ENCODE peak calls at places on chromosomes 6 and 20, in five cellular contexts. One of them, this sample, is unnamed.

GRCh38 chr20:56875052-56875663 is 246.1 kb downstream of the TFAP2C start:
- DNase-seq in GM23338: no peak
- DNase-seq in A549: peak; percentile 65
- DNase-seq in K562: no peak
- DNase-seq in HepG2: no peak
- DNase-seq in this sample: no peak

GRCh38 chr6:33288141-33288941 is 698 bp downstream of the WDR46 start:
- DNase-seq in HepG2: no peak
- DNase-seq in K562: no peak
- DNase-seq in GM23338: no peak
- DNase-seq in A549: no peak
- DNase-seq in this sample: no peak

GRCh38 chr20:62860391-62860923 is 1.2 kb downstream of the TCFL5 start:
- DNase-seq in K562: peak; percentile 25
- DNase-seq in GM23338: peak; percentile 32
- DNase-seq in HepG2: peak; percentile 39
- DNase-seq in A549: no peak
- DNase-seq in this sample: no peak

GRCh38 chr6:156718647-156719394 is 58.4 kb upstream of the ARID1B start:
- DNase-seq in K562: peak; percentile 81
- DNase-seq in A549: peak; percentile 40
- DNase-seq in GM23338: peak; percentile 13
- DNase-seq in HepG2: peak; percentile 26
- DNase-seq in this sample: no peak

GRCh38 chr6:44275749-44276648 is 5.7 kb downstream of the TMEM151B start:
- DNase-seq in K562: no peak
- DNase-seq in HepG2: no peak
- DNase-seq in GM23338: peak; percentile 72
- DNase-seq in A549: no peak
- DNase-seq in this sample: no peak

GRCh38 chr6:161079566-161080262 is 88.1 kb downstream of the MAP3K4 start:
- DNase-seq in K562: peak; percentile 31
- DNase-seq in A549: no peak
- DNase-seq in HepG2: no peak
- DNase-seq in GM23338: no peak
- DNase-seq in this sample: no peak

GRCh38 chr6:110864816-110865215 is 9.8 kb upstream of the AMD1 start:
- DNase-seq in A549: no peak
- DNase-seq in HepG2: peak; percentile 40
- DNase-seq in K562: no peak
- DNase-seq in GM23338: peak; percentile 46
- DNase-seq in this sample: no peak

GRCh38 chr6:31356216-31356945 is 598 bp downstream of the HLA-B start:
- DNase-seq in GM23338: peak; percentile 47
- DNase-seq in A549: no peak
- DNase-seq in K562: no peak
- DNase-seq in HepG2: no peak
- DNase-seq in this sample: no peak

GRCh38 chr6:121055572-121056163 is 278.6 kb downstream of the TBC1D32 start:
- DNase-seq in GM23338: peak; percentile 78
- DNase-seq in HepG2: peak; percentile 54
- DNase-seq in K562: peak; percentile 58
- DNase-seq in A549: peak; percentile 15
- DNase-seq in this sample: peak; percentile 4

GRCh38 chr6:128327890-128328289 is 192.5 kb downstream of the PTPRK start:
- DNase-seq in GM23338: peak; percentile 83
- DNase-seq in A549: no peak
- DNase-seq in K562: peak; percentile 7
- DNase-seq in HepG2: peak; percentile 37
- DNase-seq in this sample: no peak

GRCh38 chr6:90610671-90611542 is 24.0 kb upstream of the MAP3K7 start:
- DNase-seq in GM23338: peak; percentile 87
- DNase-seq in K562: peak; percentile 39
- DNase-seq in HepG2: no peak
- DNase-seq in A549: no peak
- DNase-seq in this sample: no peak

GRCh38 chr20:24289737-24290481 is 179.5 kb upstream of the SYNDIG1 start:
- DNase-seq in A549: no peak
- DNase-seq in K562: no peak
- DNase-seq in HepG2: no peak
- DNase-seq in GM23338: peak; percentile 33
- DNase-seq in this sample: no peak

GRCh38 chr6:113671440-113671839 is 185.7 kb upstream of the MARCKS start:
- DNase-seq in GM23338: no peak
- DNase-seq in K562: no peak
- DNase-seq in HepG2: no peak
- DNase-seq in A549: no peak
- DNase-seq in this sample: no peak

GRCh38 chr6:113674075-113674474 is 183.1 kb upstream of the MARCKS start:
- DNase-seq in GM23338: no peak
- DNase-seq in HepG2: no peak
- DNase-seq in A549: no peak
- DNase-seq in K562: no peak
- DNase-seq in this sample: no peak

GRCh38 chr6:113676057-113676456 is 181.1 kb upstream of the MARCKS start:
- DNase-seq in HepG2: no peak
- DNase-seq in GM23338: no peak
- DNase-seq in A549: no peak
- DNase-seq in K562: no peak
- DNase-seq in this sample: no peak

GRCh38 chr6:113669641-113670040 is 187.5 kb upstream of the MARCKS start:
- DNase-seq in A549: no peak
- DNase-seq in GM23338: no peak
- DNase-seq in K562: no peak
- DNase-seq in HepG2: no peak
- DNase-seq in this sample: no peak

DNA sequence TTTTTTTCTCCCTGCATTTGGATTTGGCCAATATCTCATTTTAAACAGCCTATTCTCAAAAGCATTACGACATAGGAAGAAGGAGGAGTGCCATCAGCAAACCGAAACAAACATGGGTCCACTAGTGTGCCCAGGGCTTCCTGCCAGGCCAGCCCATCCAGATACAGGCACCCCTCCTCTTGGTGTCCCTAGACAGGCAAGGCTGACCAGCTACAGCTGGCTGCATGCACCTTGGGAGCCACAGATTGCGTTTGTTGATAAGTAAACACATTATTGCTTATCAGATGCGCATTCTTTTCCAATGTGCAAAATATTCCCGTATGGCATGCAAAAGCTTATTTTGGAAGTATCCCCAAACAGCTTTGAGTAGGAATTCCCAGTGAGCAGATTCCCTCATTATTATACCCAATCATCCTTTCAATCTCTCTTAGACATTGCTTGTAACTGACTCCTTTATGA is 184.4 kb upstream of the MARCKS start:
- DNase-seq in GM23338: no peak
- DNase-seq in HepG2: peak; percentile 23
- DNase-seq in K562: no peak
- DNase-seq in A549: no peak
- DNase-seq in this sample: no peak
- TF ChIP-seq JUNB in GM23338: no peak
- TF ChIP-seq JUNB in HepG2: no peak
- TF ChIP-seq JUNB in K562: no peak
- TF ChIP-seq JUNB in A549: no peak
- TF ChIP-seq JUNB in this sample: no peak

GRCh38 chr6:75855047-75855446 is 106.0 kb downstream of the MYO6 start:
- DNase-seq in HepG2: peak; percentile 59
- DNase-seq in K562: peak; percentile 75
- DNase-seq in GM23338: peak; percentile 87
- DNase-seq in A549: peak; percentile 2
- DNase-seq in this sample: no peak
- TF ChIP-seq JUNB in HepG2: no peak
- TF ChIP-seq JUNB in K562: no peak
- TF ChIP-seq JUNB in GM23338: no peak
- TF ChIP-seq JUNB in A549: no peak
- TF ChIP-seq JUNB in this sample: no peak

DNA sequence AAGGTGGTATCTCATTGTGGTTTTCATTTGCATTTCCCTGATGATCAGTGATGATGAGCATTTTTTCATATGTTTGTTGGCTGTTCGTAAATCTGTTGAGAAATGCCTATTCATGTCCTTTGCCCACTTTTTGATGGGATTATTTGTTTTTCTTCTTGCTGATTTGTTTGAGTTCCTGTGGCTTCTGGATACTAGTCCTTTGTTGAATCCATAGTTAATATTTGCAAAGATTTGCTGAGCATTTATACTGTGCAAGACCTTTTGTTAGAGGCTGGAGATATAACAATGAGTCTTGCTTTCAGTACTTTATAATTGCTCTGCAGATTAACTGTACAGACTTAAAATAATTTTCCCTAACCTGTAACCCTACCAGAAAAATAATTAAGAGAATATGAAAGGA is 35.6 kb downstream of the PDE7B start:
- DNase-seq in GM23338: no peak
- DNase-seq in HepG2: peak; percentile 10
- DNase-seq in K562: no peak
- DNase-seq in A549: no peak
- DNase-seq in this sample: no peak
- TF ChIP-seq JUNB in GM23338: no peak
- TF ChIP-seq JUNB in HepG2: no peak
- TF ChIP-seq JUNB in K562: no peak
- TF ChIP-seq JUNB in A549: no peak
- TF ChIP-seq JUNB in this sample: no peak

GRCh38 chr6:84411060-84411629 is 183.7 kb upstream of the CEP162 start:
- DNase-seq in A549: no peak
- DNase-seq in GM23338: no peak
- DNase-seq in HepG2: no peak
- DNase-seq in K562: no peak
- DNase-seq in this sample: no peak

GRCh38 chr6:84410377-84410776 is 182.9 kb upstream of the CEP162 start:
- DNase-seq in HepG2: no peak
- DNase-seq in K562: no peak
- DNase-seq in GM23338: no peak
- DNase-seq in A549: no peak
- DNase-seq in this sample: no peak

GRCh38 chr6:84403545-84403944 is 176.1 kb upstream of the CEP162 start:
- DNase-seq in HepG2: no peak
- DNase-seq in A549: no peak
- DNase-seq in K562: no peak
- DNase-seq in GM23338: no peak
- DNase-seq in this sample: no peak

GRCh38 chr6:84409911-84410310 is 182.5 kb upstream of the CEP162 start:
- DNase-seq in GM23338: no peak
- DNase-seq in K562: no peak
- DNase-seq in HepG2: no peak
- DNase-seq in A549: no peak
- DNase-seq in this sample: no peak

DNA sequence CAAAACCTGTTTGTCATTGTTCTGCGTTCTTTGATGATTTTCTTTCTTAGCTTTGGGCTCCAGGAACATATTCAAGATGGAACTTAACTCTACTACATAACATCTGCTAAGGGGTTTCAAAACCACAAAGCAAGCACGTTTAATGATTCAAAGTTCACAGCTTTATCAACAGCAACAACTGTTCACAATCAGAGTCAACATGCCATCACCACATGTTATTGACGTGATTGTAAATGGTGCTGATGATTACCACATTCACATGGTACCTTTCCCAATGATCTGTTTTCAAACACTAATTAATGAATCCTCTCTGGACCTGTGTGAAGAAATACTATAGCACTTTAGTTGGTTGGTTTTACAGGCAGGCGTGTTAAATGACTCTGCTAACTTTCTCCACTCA is 180.6 kb upstream of the CEP162 start:
- DNase-seq in K562: no peak
- DNase-seq in HepG2: no peak
- DNase-seq in GM23338: no peak
- DNase-seq in A549: no peak
- DNase-seq in this sample: no peak
- TF ChIP-seq JUNB in K562: no peak
- TF ChIP-seq JUNB in HepG2: no peak
- TF ChIP-seq JUNB in GM23338: no peak
- TF ChIP-seq JUNB in A549: no peak
- TF ChIP-seq JUNB in this sample: no peak

GRCh38 chr20:59032023-59032712 is at the start of gene ATP5F1E:
- DNase-seq in GM23338: peak; percentile 97
- DNase-seq in HepG2: peak; percentile 95
- DNase-seq in K562: peak; percentile 95
- DNase-seq in A549: peak; percentile 86
- DNase-seq in this sample: peak; percentile 75
- TF ChIP-seq JUNB in GM23338: no peak
- TF ChIP-seq JUNB in HepG2: no peak
- TF ChIP-seq JUNB in K562: no peak
- TF ChIP-seq JUNB in A549: no peak
- TF ChIP-seq JUNB in this sample: no peak

DNA sequence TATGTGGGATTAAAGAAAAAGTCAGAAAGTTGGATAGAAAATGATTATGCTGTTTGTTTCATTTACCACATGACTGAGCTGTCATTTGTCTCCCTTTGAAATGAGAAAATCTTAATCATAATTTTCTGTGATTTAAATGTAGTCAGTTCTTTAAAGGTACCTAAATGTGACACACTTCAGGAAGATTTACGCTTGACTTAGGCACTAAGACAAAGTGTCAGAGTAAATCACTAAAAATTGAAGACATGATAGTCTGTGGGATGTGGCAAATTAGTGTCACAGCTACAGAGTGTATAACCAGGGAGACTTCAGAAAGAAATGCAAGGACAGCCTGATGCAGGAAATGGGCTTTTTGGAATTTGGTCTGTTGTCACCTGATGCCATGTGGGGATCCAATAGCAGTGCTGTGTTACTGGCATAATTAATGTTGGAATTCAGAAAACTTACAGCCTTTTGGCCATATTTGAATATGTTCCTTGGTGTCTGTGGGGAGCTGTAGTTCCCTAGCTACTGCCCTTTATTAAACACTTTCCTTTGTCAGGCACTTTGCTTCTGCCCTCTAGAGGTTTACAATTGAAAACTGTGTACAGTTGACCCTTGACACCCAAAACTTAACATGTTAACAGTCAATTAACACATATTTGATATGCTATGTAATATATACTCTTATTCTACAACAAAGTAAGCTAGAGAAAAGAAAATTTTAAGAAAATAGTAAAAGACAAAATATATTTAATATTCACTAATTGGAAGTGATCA is 493.8 kb downstream of the UTRN start:
- DNase-seq in K562: no peak
- DNase-seq in A549: no peak
- DNase-seq in GM23338: peak; percentile 16
- DNase-seq in HepG2: no peak
- DNase-seq in this sample: no peak
- TF ChIP-seq JUNB in K562: no peak
- TF ChIP-seq JUNB in A549: no peak
- TF ChIP-seq JUNB in GM23338: no peak
- TF ChIP-seq JUNB in HepG2: no peak
- TF ChIP-seq JUNB in this sample: no peak